ENCODE peak calls at places on chromosome 15, in eight cellular contexts. I, F, O, K, Y, X, W and R are unnamed samples.

GRCh38 chr15:75156306-75157215 is 45.1 kb upstream of the C15orf39 start:
- DNase-seq in O (peak), X (no peak), K (no peak), I (no peak), F (peak), W (no peak), Y (no peak), R (no peak)

GRCh38 chr15:59274126-59274970 is 67.7 kb downstream of the LDHAL6B start:
- DNase-seq in X (no peak), I (no peak), Y (peak), F (no peak), K (peak), O (no peak), W (no peak), R (no peak)

GRCh38 chr15:72532991-72533601 is 59.0 kb downstream of the ARIH1 start:
- DNase-seq in Y (no peak), K (no peak), O (no peak), W (no peak), X (no peak), F (no peak), I (no peak), R (no peak)

GRCh38 chr15:54149115-54149531 is 170.9 kb downstream of the UNC13C start:
- DNase-seq in W (no peak), Y (no peak), F (no peak), X (no peak), I (no peak), O (no peak), K (no peak), R (no peak)

GRCh38 chr15:81336568-81336967 is 12.6 kb upstream of the STARD5 start:
- DNase-seq in Y (peak), F (no peak), I (no peak), X (peak), K (peak), W (no peak), O (no peak), R (no peak)

GRCh38 chr15:27757050-27757449 is 342.1 kb downstream of the OCA2 start:
- DNase-seq in I (no peak), K (no peak), F (no peak), O (no peak), X (no peak), W (no peak), Y (no peak), R (no peak)

GRCh38 chr15:75891895-75892294 is 11.8 kb upstream of the FBXO22 start:
- DNase-seq in Y (peak), F (no peak), X (no peak), I (peak), O (no peak), W (no peak), K (peak), R (no peak)

GRCh38 chr15:68543546-68544008 is 35.2 kb upstream of the CORO2B start:
- DNase-seq in Y (no peak), F (no peak), W (no peak), K (no peak), X (no peak), O (no peak), I (no peak), R (no peak)

GRCh38 chr15:39593071-39594055 is 12.5 kb downstream of the THBS1 start:
- DNase-seq in K (peak), I (no peak), X (no peak), F (no peak), O (no peak), W (peak), Y (peak), R (no peak)

GRCh38 chr15:75107905-75108838 is 84.8 kb downstream of the PPCDC start:
- DNase-seq in F (no peak), K (peak), O (no peak), Y (peak), W (peak), I (peak), X (peak), R (no peak)

GRCh38 chr15:45126535-45127158 is 3.0 kb downstream of the DUOXA1 start:
- DNase-seq in K (peak), Y (no peak), O (no peak), W (no peak), F (peak), X (peak), I (no peak), R (no peak)

GRCh38 chr15:79595995-79596622 is 164.0 kb downstream of the MINAR1 start:
- DNase-seq in O (peak), I (peak), F (no peak), Y (peak), K (peak), X (peak), W (peak), R (peak)

GRCh38 chr15:96051598-96051997 is 278.9 kb upstream of the NR2F2 start:
- DNase-seq in X (no peak), I (no peak), W (no peak), F (no peak), K (no peak), Y (no peak), O (no peak), R (no peak)

GRCh38 chr15:76289582-76289981 is 21.7 kb downstream of the ETFA start:
- DNase-seq in K (no peak), O (no peak), W (no peak), I (no peak), Y (no peak), F (no peak), X (no peak), R (no peak)

GRCh38 chr15:78990278-78990677 is 45.4 kb upstream of the CTSH start:
- DNase-seq in X (no peak), I (no peak), K (no peak), F (no peak), W (no peak), O (no peak), Y (no peak), R (no peak)

GRCh38 chr15:74311734-74312444 is 55.6 kb downstream of the CYP11A1 start:
- DNase-seq in F (no peak), O (no peak), X (peak), Y (no peak), W (no peak), I (peak), K (peak), R (no peak)

GRCh38 chr15:92903588-92903955 is 3.4 kb downstream of the CHD2 start:
- DNase-seq in W (no peak), K (no peak), O (no peak), I (no peak), F (no peak), X (no peak), Y (no peak), R (no peak)

GRCh38 chr15:41607033-41607432 is 48.0 kb downstream of the TYRO3 start:
- DNase-seq in F (no peak), K (peak), Y (peak), W (no peak), O (no peak), X (no peak), I (peak), R (no peak)

GRCh38 chr15:25501828-25502446 is 63.1 kb upstream of the UBE3A start:
- DNase-seq in F (no peak), Y (peak), W (no peak), X (peak), I (peak), K (peak), O (no peak), R (no peak)

GRCh38 chr15:73258271-73259108 is 110.3 kb downstream of the HCN4 start:
- DNase-seq in X (no peak), Y (no peak), F (no peak), O (no peak), W (no peak), K (no peak), I (no peak), R (no peak)

GRCh38 chr15:67033012-67033411 is 32.4 kb upstream of the SMAD3 start:
- DNase-seq in X (no peak), I (no peak), Y (no peak), O (no peak), F (no peak), K (no peak), W (no peak), R (no peak)

GRCh38 chr15:61639491-61639890 is 410.4 kb upstream of the RORA start:
- DNase-seq in X (no peak), W (no peak), F (no peak), Y (no peak), I (no peak), O (no peak), K (no peak), R (no peak)

GRCh38 chr15:45885801-45886200 is 251.0 kb downstream of the SQOR start:
- DNase-seq in F (no peak), I (no peak), Y (no peak), X (no peak), W (no peak), K (no peak), O (no peak), R (no peak)

GRCh38 chr15:89442671-89443307 is 53.6 kb downstream of the RHCG start:
- DNase-seq in W (peak), O (peak), K (peak), F (peak), X (peak), Y (peak), I (peak), R (no peak)

GRCh38 chr15:39934415-39935044 is 615 bp downstream of the EIF2AK4 start:
- DNase-seq in X (no peak), I (no peak), O (no peak), K (peak), F (no peak), W (no peak), Y (peak), R (no peak)

GRCh38 chr15:58611731-58612676 is 137.5 kb downstream of the ADAM10 start:
- DNase-seq in I (peak), W (peak), O (peak), Y (no peak), X (no peak), F (no peak), K (no peak), R (no peak)

GRCh38 chr15:87269566-87269965 is 987.0 kb downstream of the NTRK3 start:
- DNase-seq in O (no peak), I (no peak), F (no peak), X (no peak), K (peak), Y (peak), W (no peak), R (no peak)

GRCh38 chr15:89888214-89888804 is 5.5 kb downstream of the AP3S2 start:
- DNase-seq in X (peak), I (peak), K (peak), F (no peak), Y (peak), O (no peak), W (peak), R (no peak)

GRCh38 chr15:43868412-43868811 is 41.6 kb downstream of the WDR76 start:
- DNase-seq in Y (no peak), F (no peak), X (no peak), I (no peak), K (no peak), O (no peak), W (no peak), R (no peak)

GRCh38 chr15:68631621-68632051 is 52.8 kb downstream of the CORO2B start:
- DNase-seq in O (no peak), F (no peak), Y (no peak), I (no peak), X (no peak), K (no peak), W (no peak), R (no peak)

GRCh38 chr15:85834651-85835050 is 39.9 kb upstream of the KLHL25 start:
- DNase-seq in I (no peak), K (no peak), O (no peak), W (no peak), F (no peak), Y (no peak), X (no peak), R (no peak)

DNA sequence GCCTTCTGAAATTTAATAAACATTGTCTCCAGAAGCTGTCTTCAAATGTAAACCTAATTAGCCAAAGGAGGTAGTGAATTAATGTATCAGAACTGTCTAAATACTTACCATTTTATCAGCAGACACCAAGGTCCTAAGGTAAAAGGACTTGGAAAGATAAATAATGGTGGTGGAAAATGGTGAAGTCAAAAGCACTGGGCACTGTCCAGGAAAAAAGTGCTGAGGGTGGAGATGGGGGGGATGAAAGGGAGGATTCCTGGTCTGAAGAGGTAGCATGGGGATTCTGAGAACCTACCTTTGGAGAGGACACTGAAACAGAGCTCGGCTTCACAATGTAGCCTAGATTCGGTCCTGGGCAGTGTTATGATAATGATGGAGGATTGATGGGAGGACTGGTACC is 149.0 kb upstream of the DPH6 start:
- DNase-seq in O (no peak), Y (no peak), X (no peak), I (no peak), K (no peak), F (no peak), W (no peak), R (no peak)
- H3K4me3 ChIP-seq in O (no peak), Y (no peak), X (no peak), I (no peak), K (no peak), F (no peak), W (no peak), R (no peak)

GRCh38 chr15:66007663-66008262 is 138.5 kb downstream of the RAB11A start:
- DNase-seq in K (no peak), I (no peak), O (no peak), W (no peak), F (no peak), Y (no peak), X (no peak), R (no peak)
- TF ChIP-seq CTCF in K (no peak), I (no peak), O (no peak), W (no peak), F (no peak), Y (no peak), X (peak), R (peak)

GRCh38 chr15:77670558-77671148 is 37.9 kb upstream of the LINGO1 start:
- DNase-seq in I (no peak), K (no peak), F (no peak), X (no peak), Y (no peak), W (no peak), O (no peak), R (no peak)
- H3K4me3 ChIP-seq in I (no peak), K (no peak), F (no peak), X (no peak), Y (no peak), W (no peak), O (no peak), R (no peak)

DNA sequence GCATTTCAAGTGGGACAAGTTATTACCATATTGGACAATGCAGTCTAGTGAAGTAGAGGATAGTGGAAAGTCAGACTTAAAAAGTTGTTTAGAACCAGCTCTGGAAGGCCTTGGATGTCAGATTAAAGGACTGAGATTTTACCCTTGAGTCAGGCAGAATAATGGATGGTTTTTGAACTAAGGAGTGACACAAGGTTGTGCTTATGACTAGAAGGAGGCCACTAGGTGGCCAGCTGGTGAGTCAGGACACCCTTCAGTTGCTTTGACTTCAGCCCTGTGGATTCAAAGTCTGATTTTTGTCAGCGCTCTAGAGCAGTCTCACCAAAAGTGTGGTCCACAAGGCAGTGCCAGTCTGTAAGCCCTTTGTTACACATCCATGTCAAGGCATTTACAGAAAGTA is 3.8 kb upstream of the GABPB1 start:
- DNase-seq in X (peak), O (peak), Y (peak), I (peak), K (peak), W (peak), F (no peak), R (no peak)
- TF ChIP-seq CTCF in X (peak), O (peak), Y (peak), I (peak), K (peak), W (peak), F (peak), R (peak)

DNA sequence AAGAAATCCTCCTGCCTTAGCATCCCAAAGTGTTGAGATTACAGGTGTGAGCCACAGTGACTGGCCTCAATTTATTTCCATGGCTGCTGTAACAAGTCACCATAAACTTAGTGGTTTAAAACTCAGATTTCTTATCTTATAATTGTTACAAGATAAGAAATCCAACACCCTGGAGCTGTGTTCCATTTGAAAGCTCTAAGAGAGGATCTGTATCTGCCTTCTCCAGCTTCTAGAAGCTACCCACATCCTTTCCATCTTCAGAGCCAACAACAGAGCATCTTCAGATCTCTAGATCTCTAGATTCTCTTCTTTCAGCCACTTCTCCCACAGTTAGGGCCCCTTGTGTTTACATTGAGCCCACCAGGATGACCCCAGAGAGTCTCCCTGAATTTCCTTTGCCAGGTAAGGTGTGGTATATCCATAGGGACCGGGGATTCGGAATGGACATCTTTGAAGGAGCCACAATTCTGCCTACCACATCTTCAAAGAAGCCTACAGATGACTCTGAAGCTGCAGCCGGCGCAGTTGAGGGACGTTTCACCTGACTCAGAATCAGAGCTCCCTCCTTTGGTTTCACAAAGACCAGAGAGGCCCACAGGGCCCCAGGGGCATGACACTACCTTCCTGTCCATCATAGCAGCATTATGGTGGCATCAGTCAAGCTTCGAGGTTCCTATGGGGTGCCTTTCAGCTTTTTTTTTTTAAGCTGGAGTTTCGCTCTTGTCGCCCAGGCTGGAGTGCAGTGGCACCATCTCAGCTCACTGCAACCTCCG is 87.0 kb upstream of the IGF1R start:
- DNase-seq in W (no peak), K (no peak), I (no peak), Y (no peak), X (no peak), F (no peak), O (no peak), R (no peak)
- H3K4me3 ChIP-seq in W (no peak), K (no peak), I (no peak), Y (no peak), X (no peak), F (no peak), O (no peak), R (no peak)

DNA sequence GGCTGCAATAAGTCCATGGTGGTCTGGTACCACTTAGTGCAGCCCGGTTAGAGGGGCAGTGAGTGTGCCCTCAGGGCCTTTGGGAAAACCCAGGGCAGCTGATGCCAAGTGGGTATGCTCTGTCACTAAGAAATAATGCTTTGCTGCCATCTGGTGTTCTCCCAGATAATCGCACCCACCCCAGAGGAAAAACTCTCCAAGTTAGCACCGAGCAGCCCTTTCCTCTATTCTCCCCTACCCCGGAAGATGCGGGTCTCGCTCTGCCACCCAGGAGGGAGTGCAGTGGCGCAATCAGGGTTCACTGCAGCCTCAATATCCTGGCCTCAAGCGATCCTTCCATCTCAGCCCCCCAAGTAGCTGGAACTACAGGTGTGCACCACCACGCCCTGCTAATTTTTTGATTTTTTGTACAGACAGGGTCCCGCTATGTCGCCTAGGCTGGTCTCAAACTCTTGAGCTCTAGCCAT is 21.3 kb upstream of the DAPK2 start:
- DNase-seq in K (peak), I (peak), X (no peak), F (no peak), W (peak), O (peak), Y (peak), R (no peak)
- TF ChIP-seq CTCF in K (peak), I (peak), X (peak), F (peak), W (peak), O (peak), Y (peak), R (peak)